ENCODE peak calls at places on chromosomes 1 and 21, in four cellular contexts. B is K562, E is foreskin keratinocyte, I is GM06990. J is an unnamed sample. For H3K27me3, the result is how much of the 10 kb centered on the place peaks cover.

GRCh38 chr1:207997486-207998268 is 86.8 kb upstream of the CD34 start:
- DNase-seq in B (peak), E (no peak), I (no peak), J (peak)

GRCh38 chr1:198333744-198334143 is 176.9 kb downstream of the NEK7 start:
- DNase-seq in I (no peak), B (no peak), E (peak), J (no peak)

GRCh38 chr1:161531986-161532875 is 7.9 kb downstream of the HSPA6 start:
- DNase-seq in I (no peak), E (no peak), B (peak), J (no peak)

GRCh38 chr1:165281207-165281901 is 75.2 kb downstream of the LMX1A start:
- DNase-seq in E (no peak), B (no peak), I (no peak), J (no peak)

GRCh38 chr1:170586321-170586855 is 54.4 kb downstream of the GORAB start:
- DNase-seq in I (no peak), E (no peak), B (no peak), J (peak)

GRCh38 chr1:30446100-30446499 is 277.3 kb downstream of the MATN1 start:
- DNase-seq in E (no peak), I (no peak), B (no peak), J (no peak)

GRCh38 chr1:177514207-177514606 is 343.4 kb downstream of the BRINP2 start:
- DNase-seq in B (no peak), I (no peak), E (no peak), J (no peak)

GRCh38 chr1:87084247-87084836 is 169.9 kb downstream of the HS2ST1 start:
- DNase-seq in B (no peak), E (no peak), I (no peak), J (peak)

GRCh38 chr1:94874423-94874822 is 52.5 kb downstream of the CNN3 start:
- DNase-seq in B (no peak), I (no peak), E (no peak), J (no peak)

GRCh38 chr1:39159224-39160036 is 45.1 kb upstream of the MACF1 start:
- DNase-seq in B (no peak), I (no peak), E (peak), J (no peak)

GRCh38 chr1:89724369-89725015 is 91.6 kb downstream of the LRRC8C start:
- DNase-seq in I (peak), B (peak), E (peak), J (no peak)

GRCh38 chr1:212074313-212074712 is 38.8 kb downstream of the DTL start:
- DNase-seq in E (no peak), B (no peak), I (no peak), J (no peak)

GRCh38 chr1:87144546-87144945 is 184.1 kb upstream of the LMO4 start:
- DNase-seq in E (no peak), I (no peak), B (no peak), J (no peak)

GRCh38 chr1:217527151-217527550 is 103.7 kb downstream of the GPATCH2 start:
- DNase-seq in E (peak), B (no peak), I (no peak), J (no peak)

GRCh38 chr1:154501423-154502065 is 475 bp upstream of the TDRD10 start:
- DNase-seq in B (no peak), I (peak), E (no peak), J (no peak)

GRCh38 chr1:218701131-218701530 is 356.0 kb downstream of the TGFB2 start:
- DNase-seq in B (no peak), I (no peak), E (no peak), J (no peak)

GRCh38 chr1:203823306-203823705 is 27.9 kb downstream of the ZBED6 start:
- DNase-seq in E (no peak), I (no peak), B (no peak), J (peak)

GRCh38 chr1:197197430-197197997 is 51.0 kb upstream of the ASPM start:
- DNase-seq in E (no peak), B (no peak), I (no peak), J (no peak)

GRCh38 chr1:227895828-227896685 is 51.7 kb downstream of the WNT9A start:
- DNase-seq in B (no peak), I (no peak), E (no peak), J (no peak)

GRCh38 chr1:34272152-34272551 is 95.4 kb downstream of the C1orf94 start:
- DNase-seq in E (no peak), B (no peak), I (no peak), J (no peak)

GRCh38 chr1:10084045-10084444 is 51.3 kb downstream of the UBE4B start:
- DNase-seq in E (no peak), B (no peak), I (no peak), J (no peak)

GRCh38 chr1:161721738-161722343 is 497 bp downstream of the FCRLB start:
- DNase-seq in B (peak), I (no peak), E (no peak), J (peak)

GRCh38 chr21:45187646-45188045 is 100.0 kb downstream of the POFUT2 start:
- DNase-seq in B (no peak), I (no peak), E (no peak), J (no peak)

GRCh38 chr1:208029381-208030319 is 118.7 kb upstream of the CD34 start:
- DNase-seq in B (no peak), I (no peak), E (no peak), J (no peak)

GRCh38 chr1:39788758-39789570 is at the start of gene BMP8B:
- DNase-seq in I (peak), B (peak), E (no peak), J (no peak)

GRCh38 chr1:171801395-171801990 is 20.0 kb downstream of the METTL13 start:
- DNase-seq in B (peak), E (no peak), I (no peak), J (peak)

GRCh38 chr1:45170151-45170742 is 36.2 kb downstream of the ZSWIM5 start:
- DNase-seq in B (no peak), I (no peak), E (no peak), J (no peak)

GRCh38 chr21:27796106-27796505 is 829.2 kb upstream of the ADAMTS5 start:
- DNase-seq in B (no peak), I (no peak), E (no peak), J (no peak)

GRCh38 chr1:53706356-53706755 is 32.6 kb downstream of the GLIS1 start:
- DNase-seq in B (no peak), I (no peak), E (no peak), J (no peak)

GRCh38 chr1:10544239-10544638 is 69.5 kb downstream of the PEX14 start:
- DNase-seq in B (no peak), E (no peak), I (no peak), J (no peak)

DNA sequence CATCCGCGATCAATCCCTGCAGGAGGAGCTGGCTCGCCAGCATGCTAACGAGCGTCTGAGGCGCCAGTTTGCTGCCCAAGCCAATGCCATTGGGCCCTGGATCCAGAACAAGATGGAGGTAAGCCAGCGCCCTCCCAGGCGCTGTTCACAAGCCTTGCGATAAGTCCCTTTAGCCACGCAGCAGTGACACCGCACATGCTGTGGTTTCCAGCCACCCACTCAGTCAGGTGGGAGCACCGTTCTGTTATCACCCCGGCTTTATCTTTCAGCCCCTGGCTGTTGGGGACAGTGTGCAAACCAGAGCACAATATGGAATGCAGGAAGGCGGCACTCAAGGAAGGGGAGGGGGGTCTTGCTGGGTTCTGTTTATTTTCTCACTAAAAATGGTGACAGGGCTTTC is 41.1 kb upstream of the MTR start:
- DNase-seq in E (no peak), I (no peak), B (peak), J (no peak)
- H3K27me3 ChIP-seq in E (under half), I (under half), B (under half), J (under half)

GRCh38 chr1:6180578-6181311 is 624 bp upstream of the CHD5 start:
- DNase-seq in E (no peak), I (no peak), B (no peak), J (no peak)

GRCh38 chr1:6183520-6183989 is 3.4 kb upstream of the CHD5 start:
- DNase-seq in B (peak), I (no peak), E (no peak), J (peak)

GRCh38 chr1:6180215-6180577 is at the start of gene CHD5:
- DNase-seq in B (no peak), I (no peak), E (no peak), J (no peak)

GRCh38 chr1:6179564-6180175 is 451 bp downstream of the CHD5 start:
- DNase-seq in E (no peak), I (no peak), B (no peak), J (no peak)

GRCh38 chr1:6181347-6181770 is 1.2 kb upstream of the CHD5 start:
- DNase-seq in B (no peak), E (no peak), I (no peak), J (no peak)
- H3K27me3 ChIP-seq in B (under half), E (half or more), I (under half), J (under half)

GRCh38 chr1:234697741-234698140 is 87.8 kb upstream of the IRF2BP2 start:
- DNase-seq in E (no peak), I (no peak), B (no peak), J (no peak)
- H3K27me3 ChIP-seq in E (under half), I (under half), B (under half), J (under half)

GRCh38 chr1:32924881-32925344 is 23.7 kb upstream of the TMEM54 start:
- DNase-seq in B (peak), E (no peak), I (no peak), J (no peak)

GRCh38 chr1:32928285-32928684 is 27.1 kb upstream of the TMEM54 start:
- DNase-seq in B (no peak), I (no peak), E (no peak), J (no peak)

GRCh38 chr1:32927441-32927840 is 26.3 kb upstream of the TMEM54 start:
- DNase-seq in E (no peak), I (no peak), B (no peak), J (peak)

GRCh38 chr1:32926562-32926961 is 25.4 kb upstream of the TMEM54 start:
- DNase-seq in I (no peak), E (no peak), B (no peak), J (peak)

GRCh38 chr1:32925360-32926142 is 24.4 kb upstream of the TMEM54 start:
- DNase-seq in E (peak), B (no peak), I (no peak), J (peak)
- H3K27me3 ChIP-seq in E (under half), B (under half), I (under half), J (under half)

GRCh38 chr1:1063261-1063944 is 10.7 kb downstream of the RNF223 start:
- DNase-seq in B (no peak), E (no peak), I (no peak), J (no peak)
- H3K27me3 ChIP-seq in B (under half), E (under half), I (under half), J (under half)

DNA sequence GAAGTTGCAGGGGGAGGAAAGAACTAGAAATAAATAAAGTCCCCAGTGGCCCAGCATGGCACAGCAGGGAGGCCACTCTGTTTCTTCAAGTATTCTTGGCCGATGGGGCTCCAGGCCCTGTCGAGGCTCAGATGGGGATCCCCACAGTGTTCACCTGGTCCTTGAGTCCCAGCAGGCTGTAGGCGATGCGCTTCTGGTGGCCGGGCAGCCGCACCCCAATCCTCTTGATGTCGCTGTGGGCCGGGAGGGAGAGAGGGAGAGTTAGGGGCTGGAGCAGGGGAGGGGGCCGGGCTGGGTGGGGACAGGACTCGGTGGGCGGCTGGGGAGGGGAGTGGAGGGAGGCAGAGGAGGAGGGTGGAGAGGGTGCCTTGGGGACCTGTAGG is 30.8 kb downstream of the EPHA2 start:
- DNase-seq in E (no peak), B (no peak), I (no peak), J (no peak)
- H3K27me3 ChIP-seq in E (under half), B (under half), I (under half), J (under half)

GRCh38 chr1:209580577-209580976 is 2.9 kb upstream of the CAMK1G start:
- DNase-seq in E (no peak), I (no peak), B (no peak), J (no peak)
- H3K27me3 ChIP-seq in E (under half), I (under half), B (under half), J (under half)

GRCh38 chr1:47722909-47723580 is 274.1 kb downstream of the TRABD2B start:
- DNase-seq in B (no peak), I (no peak), E (no peak), J (no peak)
- H3K27me3 ChIP-seq in B (under half), I (under half), E (half or more), J (under half)

DNA sequence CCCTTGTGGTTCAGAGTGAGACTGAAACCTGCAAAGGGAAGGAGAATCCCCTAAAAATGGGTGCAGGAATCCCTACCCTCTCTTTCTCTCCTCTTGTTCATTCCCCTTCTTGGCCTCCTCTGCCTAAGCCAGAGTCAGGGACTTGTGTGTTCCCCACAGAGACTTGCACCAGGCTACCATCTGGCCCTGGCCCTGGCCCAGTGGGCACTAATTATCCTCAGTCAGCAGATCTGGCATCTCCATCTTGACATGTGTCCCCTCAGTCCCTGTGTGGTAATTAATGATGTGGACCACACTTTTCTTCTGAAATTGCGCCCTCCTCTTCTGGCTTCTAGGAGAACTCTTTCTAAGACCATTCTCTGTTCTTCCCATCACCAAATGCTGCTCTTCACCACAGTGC is 354.4 kb downstream of the SETD4 start:
- DNase-seq in B (no peak), I (no peak), E (no peak), J (no peak)
- H3K27me3 ChIP-seq in B (under half), I (under half), E (under half), J (under half)